ENCODE peak calls at places on chromosomes 12 and 14, in eight cellular contexts. N is GM04504; Y is fibroblast of the conjunctiva; S is mucosa of gallbladder; R is RPMI7951; V is T47D; W is thoracic aorta; X is stimulated activated CD8-positive, alpha-beta memory T cell treated with anti-CD3 and anti-CD28 coated beads, Interleukin-4, amount 100 ng/mL, for 1 hour. M is an unnamed sample.
A peak's percentile ranks its signal among the peaks of the same experiment; 100 is the strongest.

GRCh38 chr14:65255029-65255545 is 152.8 kb upstream of the MAX start:
- DNase-seq in Y (no peak), S (no peak), W (no peak), N (no peak), V (peak; percentile 35), R (peak; percentile 89), X (no peak), M (no peak)

GRCh38 chr12:123354600-123354999 is 10.0 kb downstream of the SBNO1 start:
- DNase-seq in N (no peak), Y (no peak), S (no peak), X (no peak), V (no peak), R (no peak), W (no peak), M (no peak)

GRCh38 chr12:110699591-110700445 is 10.9 kb upstream of the HVCN1 start:
- DNase-seq in S (no peak), R (no peak), N (no peak), Y (no peak), V (no peak), X (no peak), W (no peak), M (no peak)

GRCh38 chr14:29810657-29811056 is 117.0 kb downstream of the PRKD1 start:
- DNase-seq in V (peak; percentile 16), S (no peak), R (peak; percentile 66), N (peak; percentile 28), X (no peak), W (no peak), Y (peak; percentile 39), M (no peak)

GRCh38 chr12:123886258-123886657 is 86.4 kb downstream of the CCDC92 start:
- DNase-seq in W (no peak), X (no peak), S (no peak), N (no peak), V (no peak), Y (no peak), R (no peak), M (no peak)

GRCh38 chr14:82641050-82641540 is 1107.4 kb upstream of the SEL1L start:
- DNase-seq in V (no peak), R (no peak), S (no peak), W (no peak), X (no peak), Y (peak; percentile 1), N (no peak), M (no peak)

GRCh38 chr12:19757317-19757877 is 318.1 kb downstream of the AEBP2 start:
- DNase-seq in X (no peak), S (no peak), N (peak; percentile 25), V (peak; percentile 50), Y (no peak), R (peak; percentile 52), W (no peak), M (no peak)

GRCh38 chr14:94123868-94124267 is 5.5 kb downstream of the IFI27L2 start:
- DNase-seq in Y (no peak), V (no peak), N (no peak), R (no peak), X (no peak), W (no peak), S (peak; percentile 8), M (no peak)

GRCh38 chr12:2693204-2693860 is 101.4 kb upstream of the FKBP4 start:
- DNase-seq in R (no peak), N (no peak), S (no peak), W (no peak), X (no peak), V (peak; percentile 48), Y (no peak), M (no peak)

GRCh38 chr12:68761901-68762630 is 16.1 kb downstream of the SLC35E3 start:
- DNase-seq in Y (no peak), R (no peak), X (no peak), W (no peak), N (no peak), S (no peak), V (no peak), M (no peak)

GRCh38 chr14:51455041-51455835 is 196.5 kb upstream of the FRMD6 start:
- DNase-seq in R (no peak), X (no peak), V (no peak), N (no peak), W (no peak), S (no peak), Y (no peak), M (no peak)

GRCh38 chr12:133231001-133231400 is 4.7 kb downstream of the ANHX start:
- DNase-seq in N (no peak), X (no peak), Y (no peak), V (no peak), W (no peak), R (no peak), S (no peak), M (no peak)

GRCh38 chr12:57606016-57606311 is 1.3 kb downstream of the DTX3 start:
- DNase-seq in S (no peak), V (no peak), W (no peak), Y (no peak), N (no peak), R (no peak), X (no peak), M (no peak)

GRCh38 chr12:122356192-122356635 is 66.3 kb downstream of the CLIP1 start:
- DNase-seq in X (peak; percentile 32), R (peak; percentile 55), N (no peak), W (no peak), Y (peak; percentile 74), V (peak; percentile 80), S (peak; percentile 36), M (no peak)

GRCh38 chr12:103140217-103140616 is 182.7 kb downstream of the ASCL1 start:
- DNase-seq in Y (no peak), X (no peak), R (no peak), S (no peak), N (no peak), W (no peak), V (no peak), M (no peak)

GRCh38 chr12:110796952-110797351 is 49.8 kb upstream of the CCDC63 start:
- DNase-seq in V (no peak), Y (no peak), R (peak; percentile 32), W (no peak), X (no peak), N (no peak), S (no peak), M (no peak)

GRCh38 chr14:32430326-32430725 is 101.2 kb downstream of the AKAP6 start:
- DNase-seq in Y (no peak), R (peak; percentile 69), N (no peak), V (no peak), S (no peak), X (no peak), W (no peak), M (no peak)

GRCh38 chr12:47838286-47838931 is 18.7 kb upstream of the HDAC7 start:
- DNase-seq in V (peak; percentile 62), W (no peak), R (peak; percentile 39), N (no peak), Y (no peak), S (no peak), X (no peak), M (no peak)

GRCh38 chr12:114668151-114668891 is 15.7 kb downstream of the TBX3 start:
- DNase-seq in V (peak; percentile 88), X (no peak), R (peak; percentile 91), N (peak; percentile 84), Y (peak; percentile 53), S (peak; percentile 75), W (peak; percentile 19), M (peak; percentile 78)

GRCh38 chr12:124917135-124917840 is 2.8 kb upstream of the UBC start:
- DNase-seq in W (peak; percentile 90), V (peak; percentile 100), N (peak; percentile 100), S (peak; percentile 98), Y (peak; percentile 100), R (peak; percentile 99), X (peak; percentile 82), M (peak; percentile 96)

GRCh38 chr14:71143391-71144290 is 236.4 kb downstream of the PCNX1 start:
- DNase-seq in S (peak; percentile 75), X (no peak), R (peak; percentile 84), Y (no peak), W (no peak), V (no peak), N (no peak), M (no peak)

GRCh38 chr12:57837779-57838562 is 8.6 kb downstream of the CTDSP2 start:
- DNase-seq in R (peak; percentile 75), V (no peak), N (no peak), Y (peak; percentile 69), X (no peak), S (no peak), W (no peak), M (peak; percentile 76)

GRCh38 chr14:105413542-105413886 is 6.1 kb upstream of the MTA1 start:
- DNase-seq in W (no peak), S (no peak), R (no peak), N (no peak), Y (no peak), V (no peak), X (no peak), M (no peak)

GRCh38 chr12:89525002-89525823 is 617 bp upstream of the GALNT4 start:
- DNase-seq in N (no peak), V (peak; percentile 58), S (peak; percentile 40), Y (no peak), X (no peak), W (no peak), R (peak; percentile 15), M (no peak)

GRCh38 chr12:19833775-19834501 is 394.6 kb downstream of the AEBP2 start:
- DNase-seq in X (no peak), V (no peak), N (peak; percentile 51), R (peak; percentile 61), S (no peak), Y (peak; percentile 39), W (no peak), M (no peak)

GRCh38 chr12:102527256-102527720 is 46.9 kb upstream of the IGF1 start:
- DNase-seq in S (no peak), Y (no peak), W (no peak), R (peak; percentile 27), V (no peak), X (no peak), N (no peak), M (no peak)

GRCh38 chr12:56810918-56811317 is 47.8 kb downstream of the HSD17B6 start:
- DNase-seq in N (no peak), W (no peak), X (no peak), Y (no peak), S (no peak), V (no peak), R (no peak), M (no peak)

GRCh38 chr12:122022393-122023338 is 982 bp downstream of the BCL7A start:
- DNase-seq in N (no peak), R (no peak), S (no peak), X (no peak), Y (no peak), V (peak; percentile 54), W (no peak), M (no peak)

M was measured in ascending aorta.